ENCODE peak calls at places on chromosomes 4 and X, in nine cellular contexts. O is A549, G is neural crest cell, C is putamen, P is suprapubic skin, V is Ammon's horn, M is NCI-H460, S is GM23248, B is psoas muscle. T is an unnamed sample.

GRCh38 chr4:27861381-27861787 is 1000.7 kb downstream of the STIM2 start:
- DNase-seq in O (peak), G (peak), C (peak), P (no peak), V (peak), M (peak), S (peak), B (no peak), T (peak)

GRCh38 chr4:68375667-68376559 is 26.0 kb upstream of the YTHDC1 start:
- DNase-seq in O (peak), G (peak), C (peak), P (no peak), V (peak), M (peak), S (peak), B (no peak), T (peak)

GRCh38 chr4:101229116-101229515 is 118.2 kb downstream of the PPP3CA start:
- DNase-seq in O (no peak), G (no peak), C (no peak), P (no peak), V (no peak), M (no peak), S (peak), B (no peak), T (no peak)

GRCh38 chrX:54294306-54294705 is 63.5 kb downstream of the WNK3 start:
- DNase-seq in O (no peak), G (no peak), C (no peak), P (no peak), V (no peak), M (no peak), S (no peak), B (no peak), T (no peak)

GRCh38 chr4:158176108-158176507 is 3.3 kb upstream of the GASK1B start:
- DNase-seq in O (no peak), G (no peak), C (no peak), P (no peak), V (no peak), M (no peak), S (peak), B (no peak), T (no peak)

GRCh38 chr4:110138546-110138945 is 59.9 kb downstream of the ELOVL6 start:
- DNase-seq in O (no peak), G (no peak), C (no peak), P (no peak), V (no peak), M (no peak), S (no peak), B (no peak), T (no peak)

GRCh38 chr4:129428454-129428853 is 332.5 kb downstream of the C4orf33 start:
- DNase-seq in O (no peak), G (no peak), C (no peak), P (no peak), V (no peak), M (no peak), S (no peak), B (no peak), T (no peak)

GRCh38 chr4:140427919-140428471 is 547 bp upstream of the CLGN start:
- DNase-seq in O (peak), G (no peak), C (no peak), P (no peak), V (no peak), M (peak), S (peak), B (no peak), T (no peak)

GRCh38 chr4:104015680-104016079 is 295.9 kb upstream of the TACR3 start:
- DNase-seq in O (peak), G (no peak), C (peak), P (no peak), V (peak), M (no peak), S (no peak), B (no peak), T (peak)

GRCh38 chr4:91826186-91826585 is 477.6 kb upstream of the GRID2 start:
- DNase-seq in O (no peak), G (no peak), C (no peak), P (no peak), V (no peak), M (peak), S (no peak), B (no peak), T (no peak)

GRCh38 chr4:148415500-148415899 is 26.7 kb downstream of the NR3C2 start:
- DNase-seq in O (peak), G (no peak), C (no peak), P (no peak), V (peak), M (peak), S (peak), B (no peak), T (peak)

GRCh38 chr4:15373363-15373762 is 54.5 kb upstream of the C1QTNF7 start:
- DNase-seq in O (no peak), G (no peak), C (no peak), P (no peak), V (no peak), M (no peak), S (peak), B (no peak), T (no peak)

GRCh38 chr4:14233126-14233525 is 605.6 kb upstream of the BOD1L1 start:
- DNase-seq in O (no peak), G (no peak), C (no peak), P (no peak), V (peak), M (no peak), S (no peak), B (no peak), T (no peak)

GRCh38 chr4:120007171-120007894 is 59.3 kb downstream of the MAD2L1 start:
- DNase-seq in O (no peak), G (no peak), C (peak), P (no peak), V (no peak), M (no peak), S (peak), B (no peak), T (no peak)

GRCh38 chr4:34181311-34181808 is 2063.0 kb downstream of the ARAP2 start:
- DNase-seq in O (peak), G (no peak), C (no peak), P (no peak), V (no peak), M (no peak), S (peak), B (no peak), T (no peak)

GRCh38 chr4:62683799-62684566 is 1483.9 kb downstream of the ADGRL3 start:
- DNase-seq in O (no peak), G (no peak), C (no peak), P (no peak), V (no peak), M (no peak), S (no peak), B (no peak), T (no peak)

GRCh38 chr4:142354794-142355416 is 491.2 kb downstream of the INPP4B start:
- DNase-seq in O (no peak), G (no peak), C (no peak), P (no peak), V (no peak), M (no peak), S (no peak), B (no peak), T (no peak)

GRCh38 chr4:87975466-87975865 is at the start of gene SPP1:
- DNase-seq in O (peak), G (peak), C (peak), P (no peak), V (peak), M (peak), S (peak), B (no peak), T (peak)

GRCh38 chr4:52915730-52916129 is 53.6 kb downstream of the RASL11B start:
- DNase-seq in O (no peak), G (no peak), C (no peak), P (no peak), V (peak), M (no peak), S (peak), B (no peak), T (no peak)

GRCh38 chr4:176238157-176238608 is 30.8 kb downstream of the ASB5 start:
- DNase-seq in O (no peak), G (no peak), C (no peak), P (no peak), V (no peak), M (peak), S (peak), B (no peak), T (peak)